ENCODE peak calls at places on chromosomes 6 and 20, in five cellular contexts. X is fibroblast of the aortic adventitia, V is HFF-Myc, L is lung, U is cardiac fibroblast. N is an unnamed sample.

GRCh38 chr6:112743343-112743742 is 396.2 kb downstream of the RFPL4B start:
- DNase-seq in X (no peak), V (no peak), L (no peak), U (no peak), N (no peak)

GRCh38 chr6:38239719-38240451 is 399.8 kb downstream of the BTBD9 start:
- DNase-seq in X (peak; percentile 52), V (peak; percentile 66), L (no peak), U (peak; percentile 44), N (no peak)

GRCh38 chr20:2804921-2805681 is 4.7 kb upstream of the CPXM1 start:
- DNase-seq in X (peak; percentile 19), V (no peak), L (no peak), U (no peak), N (no peak)

GRCh38 chr20:60810561-60810960 is 441.5 kb upstream of the CDH4 start:
- DNase-seq in X (no peak), V (no peak), L (no peak), U (no peak), N (no peak)

GRCh38 chr6:63245908-63246307 is 34.6 kb downstream of the FKBP1C start:
- DNase-seq in X (no peak), V (no peak), L (no peak), U (no peak), N (no peak)

GRCh38 chr6:100614386-100614785 is 149.7 kb upstream of the SIM1 start:
- DNase-seq in X (no peak), V (no peak), L (no peak), U (no peak), N (no peak)

GRCh38 chr6:46893648-46894047 is 28.1 kb downstream of the ADGRF5 start:
- DNase-seq in X (peak; percentile 3), V (no peak), L (no peak), U (no peak), N (no peak)

GRCh38 chr6:5582758-5583157 is 321.4 kb downstream of the FARS2 start:
- DNase-seq in X (no peak), V (no peak), L (no peak), U (peak; percentile 5), N (no peak)

GRCh38 chr20:41135187-41135887 is 2.0 kb upstream of the PLCG1 start:
- DNase-seq in X (no peak), V (no peak), L (no peak), U (peak; percentile 46), N (no peak)

GRCh38 chr6:79377830-79378460 is 143.5 kb upstream of the HMGN3 start:
- DNase-seq in X (no peak), V (no peak), L (no peak), U (peak; percentile 71), N (no peak)

GRCh38 chr6:77021232-77021631 is 442.1 kb downstream of the HTR1B start:
- DNase-seq in X (no peak), V (no peak), L (no peak), U (no peak), N (no peak)
- TF ChIP-seq CTCF in X (no peak), V (no peak), L (no peak), U (no peak), N (no peak)

GRCh38 chr20:48283470-48284110 is 498.3 kb upstream of the SULF2 start:
- DNase-seq in X (peak; percentile 79), V (no peak), L (peak; percentile 45), U (peak; percentile 96), N (no peak)

GRCh38 chr20:48285656-48286055 is 500.4 kb upstream of the SULF2 start:
- DNase-seq in X (no peak), V (no peak), L (no peak), U (no peak), N (no peak)

GRCh38 chr20:48284837-48285236 is 499.6 kb upstream of the SULF2 start:
- DNase-seq in X (no peak), V (no peak), L (no peak), U (peak; percentile 33), N (no peak)

GRCh38 chr20:48278961-48279481 is 493.7 kb upstream of the SULF2 start:
- DNase-seq in X (peak; percentile 40), V (no peak), L (no peak), U (peak; percentile 75), N (no peak)

GRCh38 chr20:48282591-48283228 is 497.4 kb upstream of the SULF2 start:
- DNase-seq in X (no peak), V (no peak), L (no peak), U (no peak), N (no peak)
- H3K4me3 ChIP-seq in X (no peak overlapping the region), V (no peak overlapping the region), L (no peak overlapping the region), U (no peak overlapping the region), N (no peak overlapping the region)

GRCh38 chr6:91276315-91276714 is 689.4 kb upstream of the MAP3K7 start:
- DNase-seq in X (no peak), V (no peak), L (no peak), U (no peak), N (no peak)
- TF ChIP-seq CTCF in X (no peak), V (no peak), L (no peak), U (no peak), N (no peak)

GRCh38 chr6:87151786-87152527 is 3.4 kb upstream of the ZNF292 start:
- DNase-seq in X (peak; percentile 54), V (peak; percentile 6), L (peak; percentile 60), U (peak; percentile 57), N (no peak)

GRCh38 chr6:87155272-87155919 is at the start of gene ZNF292:
- DNase-seq in X (peak; percentile 96), V (peak; percentile 92), L (peak; percentile 99), U (peak; percentile 97), N (no peak)

GRCh38 chr6:87151471-87151785 is 3.9 kb upstream of the ZNF292 start:
- DNase-seq in X (no peak), V (peak; percentile 1), L (no peak), U (peak; percentile 12), N (no peak)

GRCh38 chr6:87154641-87155271 is 609 bp upstream of the ZNF292 start:
- DNase-seq in X (peak; percentile 81), V (peak; percentile 59), L (no peak), U (peak; percentile 87), N (no peak)

GRCh38 chr6:87152528-87152950 is 2.8 kb upstream of the ZNF292 start:
- DNase-seq in X (peak; percentile 22), V (peak; percentile 1), L (no peak), U (peak; percentile 24), N (no peak)
- H3K4me3 ChIP-seq in X (peak overlapping the region; percentile 55), V (peak overlapping the region; percentile 39), L (peak overlapping the region; percentile 55), U (peak overlapping the region; percentile 40), N (peak overlapping the region; percentile 70)

GRCh38 chr6:109527989-109528388 is 45.0 kb upstream of the ZBTB24 start:
- DNase-seq in X (no peak), V (no peak), L (no peak), U (no peak), N (no peak)
- TF ChIP-seq CTCF in X (peak; percentile 44), V (no peak), L (no peak), U (no peak), N (no peak)

DNA sequence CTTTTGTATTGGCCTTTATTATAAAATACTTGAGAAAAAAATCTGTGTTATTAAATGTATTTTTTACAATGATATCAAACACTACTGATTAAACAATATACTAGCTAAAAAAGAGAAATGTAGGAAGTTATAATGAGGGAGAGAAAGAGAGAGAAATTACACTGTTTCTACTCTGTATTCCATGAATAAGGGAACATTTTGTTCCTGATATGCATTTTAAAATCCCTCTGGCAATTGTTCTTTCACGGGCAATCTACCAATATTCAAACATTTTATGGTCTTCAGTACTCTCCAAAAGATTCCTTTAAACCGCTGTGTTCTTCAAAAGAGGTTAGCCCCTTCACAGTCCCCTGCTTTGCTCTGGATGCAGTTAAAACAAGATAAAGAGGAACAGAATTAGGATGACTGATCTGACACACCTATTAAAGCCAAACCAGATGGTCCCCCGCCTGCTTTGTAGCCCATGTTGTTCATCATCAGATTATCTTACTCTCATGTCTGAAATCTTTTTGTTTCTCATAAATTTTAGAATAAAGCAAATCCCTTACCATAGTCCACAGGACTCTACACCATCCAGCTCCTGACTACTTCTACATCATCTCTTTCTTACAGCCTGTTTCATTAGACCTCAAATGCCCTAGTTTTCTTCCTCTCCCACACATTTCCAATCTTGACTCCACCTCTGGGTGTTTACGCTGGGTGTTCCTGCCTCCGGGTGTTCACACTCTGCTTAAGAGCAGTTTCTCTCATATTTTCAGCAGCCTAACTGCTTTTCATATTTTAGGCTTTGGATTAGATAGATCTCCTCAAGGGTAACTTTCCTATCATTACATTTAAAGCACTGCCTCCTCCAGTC is 399.8 kb downstream of the COL12A1 start:
- DNase-seq in X (no peak), V (no peak), L (no peak), U (no peak), N (no peak)
- H3K4me3 ChIP-seq in X (no peak overlapping the region), V (no peak overlapping the region), L (no peak overlapping the region), U (no peak overlapping the region), N (no peak overlapping the region)

GRCh38 chr6:157259443-157259842 is 63.9 kb downstream of the TMEM242 start:
- DNase-seq in X (no peak), V (no peak), L (no peak), U (no peak), N (no peak)

GRCh38 chr6:157258878-157259277 is 64.4 kb downstream of the TMEM242 start:
- DNase-seq in X (no peak), V (no peak), L (no peak), U (no peak), N (no peak)

GRCh38 chr6:157263146-157263545 is 60.2 kb downstream of the TMEM242 start:
- DNase-seq in X (no peak), V (no peak), L (no peak), U (no peak), N (no peak)

GRCh38 chr6:157261606-157262005 is 61.7 kb downstream of the TMEM242 start:
- DNase-seq in X (no peak), V (no peak), L (no peak), U (no peak), N (no peak)

DNA sequence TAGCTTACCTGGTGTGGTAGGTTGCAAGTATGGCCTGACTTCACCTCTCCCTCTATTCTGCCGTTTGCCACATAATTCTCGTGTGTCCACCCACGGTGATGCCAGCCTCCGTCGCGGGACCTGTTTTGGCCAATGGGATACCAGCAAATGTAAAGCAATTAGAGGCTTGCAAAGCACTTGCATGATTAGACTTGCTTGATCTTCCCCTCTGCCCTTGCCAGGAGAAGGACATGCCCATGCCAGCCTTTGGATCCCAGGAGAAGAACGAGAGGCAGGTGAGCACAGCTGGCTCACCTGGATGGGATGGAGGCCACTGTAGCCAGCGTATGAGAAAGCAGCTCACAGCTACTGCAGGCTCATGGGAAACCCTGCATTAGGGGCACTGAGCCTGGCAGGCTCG is 62.6 kb downstream of the TMEM242 start:
- DNase-seq in X (no peak), V (no peak), L (no peak), U (no peak), N (no peak)
- TF ChIP-seq CTCF in X (no peak), V (no peak), L (no peak), U (no peak), N (no peak)